ENCODE peak calls at places on chromosome 21, in four cellular contexts. C, H, F and G are unnamed samples.

GRCh38 chr21:29208666-29209059 is 78.2 kb downstream of the MAP3K7CL start:
- DNase-seq in C (no peak), H (no peak), F (no peak), G (no peak)

GRCh38 chr21:35239811-35240219 is 190.7 kb upstream of the RUNX1 start:
- DNase-seq in C (no peak), H (no peak), F (no peak), G (no peak)

GRCh38 chr21:26457817-26458216 is 115.3 kb downstream of the CYYR1 start:
- DNase-seq in C (no peak), H (no peak), F (no peak), G (no peak)

GRCh38 chr21:41642399-41642798 is 124.5 kb downstream of the RIPK4 start:
- DNase-seq in C (no peak), H (no peak), F (peak), G (no peak)

GRCh38 chr21:27425574-27425973 is 458.7 kb upstream of the ADAMTS5 start:
- DNase-seq in C (no peak), H (no peak), F (no peak), G (no peak)

GRCh38 chr21:42313501-42313969 is 1.7 kb downstream of the TFF3 start:
- DNase-seq in C (no peak), H (no peak), F (peak), G (no peak)

GRCh38 chr21:44065428-44065827 is 41.8 kb upstream of the PWP2 start:
- DNase-seq in C (no peak), H (no peak), F (no peak), G (no peak)

GRCh38 chr21:43311303-43311817 is 115.6 kb downstream of the SIK1 start:
- DNase-seq in C (no peak), H (no peak), F (peak), G (no peak)

GRCh38 chr21:34029724-34030528 is 43.5 kb upstream of the MRPS6 start:
- DNase-seq in C (peak), H (peak), F (peak), G (peak)

GRCh38 chr21:36630485-36631206 is 68.3 kb upstream of the SIM2 start:
- DNase-seq in C (peak), H (peak), F (peak), G (peak)

GRCh38 chr21:36297938-36298572 is 21.9 kb upstream of the MORC3 start:
- DNase-seq in C (no peak), H (peak), F (peak), G (no peak)

GRCh38 chr21:36733857-36734256 is 34.9 kb downstream of the SIM2 start:
- DNase-seq in C (no peak), H (no peak), F (no peak), G (no peak)

GRCh38 chr21:42836402-42836666 is 43.0 kb downstream of the WDR4 start:
- DNase-seq in C (no peak), H (no peak), F (no peak), G (no peak)

GRCh38 chr21:16534408-16535099 is 804.8 kb downstream of the USP25 start:
- DNase-seq in C (no peak), H (no peak), F (no peak), G (no peak)

GRCh38 chr21:26969971-26970725 is 3.3 kb upstream of the ADAMTS5 start:
- DNase-seq in C (no peak), H (no peak), F (no peak), G (no peak)

GRCh38 chr21:30831194-30831765 is 1.7 kb upstream of the KRTAP7-1 start:
- DNase-seq in C (no peak), H (peak), F (peak), G (peak)

GRCh38 chr21:27408826-27409225 is 441.9 kb upstream of the ADAMTS5 start:
- DNase-seq in C (no peak), H (no peak), F (no peak), G (no peak)

GRCh38 chr21:26597023-26597422 is 23.9 kb upstream of the CYYR1 start:
- DNase-seq in C (no peak), H (no peak), F (no peak), G (no peak)

GRCh38 chr21:43287974-43288755 is 119.4 kb downstream of the CRYAA start:
- DNase-seq in C (no peak), H (no peak), F (peak), G (no peak)

GRCh38 chr21:30194701-30195299 is 21.1 kb downstream of the CLDN8 start:
- DNase-seq in C (no peak), H (peak), F (peak), G (no peak)

GRCh38 chr21:34180826-34181359 is 107.5 kb downstream of the MRPS6 start:
- DNase-seq in C (no peak), H (no peak), F (peak), G (no peak)

GRCh38 chr21:34526618-34527290 is 14.7 kb upstream of the KCNE1 start:
- DNase-seq in C (peak), H (no peak), F (peak), G (peak)

GRCh38 chr21:35229290-35229689 is 180.2 kb upstream of the RUNX1 start:
- DNase-seq in C (no peak), H (no peak), F (no peak), G (no peak)

GRCh38 chr21:43602277-43603229 is 56.7 kb downstream of the HSF2BP start:
- DNase-seq in C (no peak), H (no peak), F (no peak), G (no peak)

GRCh38 chr21:35259452-35259851 is 210.3 kb upstream of the RUNX1 start:
- DNase-seq in C (no peak), H (no peak), F (no peak), G (no peak)

GRCh38 chr21:21715286-21715969 is 717.2 kb downstream of the NCAM2 start:
- DNase-seq in C (no peak), H (no peak), F (no peak), G (no peak)

GRCh38 chr21:25329227-25329626 is 278.1 kb downstream of the MRPL39 start:
- DNase-seq in C (no peak), H (no peak), F (no peak), G (no peak)

GRCh38 chr21:31184462-31184861 is 146.2 kb upstream of the KRTAP19-8 start:
- DNase-seq in C (no peak), H (no peak), F (no peak), G (no peak)

GRCh38 chr21:24280591-24280990 is 1326.7 kb downstream of the MRPL39 start:
- DNase-seq in C (no peak), H (no peak), F (no peak), G (no peak)

GRCh38 chr21:27244796-27245195 is 277.9 kb upstream of the ADAMTS5 start:
- DNase-seq in C (no peak), H (no peak), F (no peak), G (no peak)

GRCh38 chr21:41419921-41420862 is 5.8 kb upstream of the MX1 start:
- DNase-seq in C (peak), H (peak), F (peak), G (peak)

GRCh38 chr21:31457675-31458074 is 113.6 kb upstream of the TIAM1 start:
- DNase-seq in C (no peak), H (no peak), F (no peak), G (no peak)

GRCh38 chr21:35367558-35367957 is 318.5 kb upstream of the RUNX1 start:
- DNase-seq in C (no peak), H (no peak), F (no peak), G (no peak)

GRCh38 chr21:33339135-33339534 is 14.4 kb downstream of the IFNAR1 start:
- DNase-seq in C (no peak), H (no peak), F (no peak), G (no peak)

GRCh38 chr21:44085491-44086321 is 21.5 kb upstream of the PWP2 start:
- DNase-seq in C (no peak), H (no peak), F (no peak), G (no peak)

GRCh38 chr21:44046734-44047133 is 34.6 kb downstream of the TRAPPC10 start:
- DNase-seq in C (no peak), H (no peak), F (no peak), G (no peak)

GRCh38 chr21:42496839-42497202 is 797 bp upstream of the RSPH1 start:
- DNase-seq in C (no peak), H (no peak), F (no peak), G (no peak)

GRCh38 chr21:42423685-42424084 is 20.0 kb downstream of the UBASH3A start:
- DNase-seq in C (no peak), H (no peak), F (no peak), G (no peak)

GRCh38 chr21:34801519-34802132 is 132.8 kb downstream of the CLIC6 start:
- DNase-seq in C (no peak), H (peak), F (no peak), G (no peak)

GRCh38 chr21:15421947-15422346 is 307.8 kb upstream of the USP25 start:
- DNase-seq in C (no peak), H (no peak), F (no peak), G (no peak)

GRCh38 chr21:15422761-15423160 is 307.0 kb upstream of the USP25 start:
- DNase-seq in C (no peak), H (no peak), F (no peak), G (no peak)

GRCh38 chr21:15421521-15421920 is 308.3 kb upstream of the USP25 start:
- DNase-seq in C (no peak), H (no peak), F (no peak), G (no peak)

GRCh38 chr21:15425049-15425448 is 304.7 kb upstream of the USP25 start:
- DNase-seq in C (no peak), H (no peak), F (no peak), G (no peak)

DNA sequence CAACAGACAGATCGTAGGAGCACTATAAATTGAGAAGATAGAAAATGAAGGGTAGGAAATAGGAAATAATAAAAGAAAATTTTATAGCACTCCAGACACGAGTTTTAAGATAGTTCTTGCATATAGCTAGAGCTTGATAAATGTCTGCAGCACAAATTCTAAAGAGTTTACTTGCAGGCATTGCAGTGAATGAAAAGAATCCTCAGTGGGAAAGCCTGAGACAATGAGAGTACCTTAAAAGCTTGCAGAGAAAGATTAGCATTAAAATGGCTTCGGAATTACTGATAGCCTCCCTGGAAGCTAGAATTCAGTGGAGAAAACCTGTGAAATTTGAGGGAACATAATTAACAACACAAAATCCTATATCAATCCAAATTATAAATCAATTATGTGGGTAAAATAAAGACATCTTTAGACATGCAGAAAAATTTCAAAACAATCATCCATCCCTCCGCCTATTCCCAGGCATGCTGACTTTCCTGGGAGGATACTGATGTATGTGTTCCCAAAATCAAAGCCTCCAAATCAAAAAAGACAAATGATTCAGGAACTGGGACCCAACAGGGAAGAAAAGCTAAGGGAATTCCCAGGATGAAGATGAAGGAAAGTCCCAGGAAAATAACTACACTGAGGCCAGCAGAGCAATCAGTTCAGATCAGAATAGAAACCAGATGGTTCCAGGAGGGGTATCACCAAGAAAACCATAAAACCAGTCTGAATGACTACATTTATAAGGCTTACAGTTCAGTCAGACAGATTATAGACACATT is 305.9 kb upstream of the USP25 start:
- DNase-seq in C (no peak), H (no peak), F (no peak), G (no peak)
- TF ChIP-seq TCF7L2 in C (no peak), H (no peak), F (no peak), G (no peak)

GRCh38 chr21:39021475-39021832 is 161.8 kb downstream of the PSMG1 start:
- DNase-seq in C (no peak), H (no peak), F (no peak), G (no peak)
- TF ChIP-seq SIN3A in C (no peak), H (no peak), F (no peak), G (no peak)

DNA sequence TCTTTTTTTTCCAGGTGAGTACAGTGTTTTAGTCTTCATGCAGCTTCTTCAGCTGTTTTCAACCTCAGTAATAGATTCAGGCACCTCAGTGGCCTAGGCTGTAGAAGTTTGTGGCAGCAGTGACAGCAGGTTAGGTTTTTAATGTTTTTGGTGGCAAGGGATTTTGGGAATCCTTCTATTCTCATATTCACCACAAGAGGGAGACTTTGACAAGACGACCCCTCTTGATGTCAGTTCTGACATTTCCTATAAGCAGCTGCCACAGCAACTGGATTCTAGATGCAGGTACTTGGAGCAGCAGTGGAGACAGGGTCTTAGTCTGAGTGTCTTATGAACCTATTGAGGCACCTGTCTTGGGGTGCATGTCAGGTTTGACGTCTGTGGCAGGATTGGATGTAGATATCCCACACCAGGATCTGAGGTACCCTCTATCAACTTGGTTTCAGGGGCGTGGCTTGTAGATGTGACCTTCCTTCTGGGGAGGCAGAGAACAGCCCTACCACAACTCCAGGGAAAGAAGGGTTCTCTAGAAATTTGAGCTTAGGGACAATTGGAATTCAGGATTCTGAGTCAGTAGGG is 1104.2 kb upstream of the TMPRSS15 start:
- DNase-seq in C (no peak), H (peak), F (no peak), G (no peak)
- TF ChIP-seq TCF7L2 in C (no peak), H (no peak), F (no peak), G (no peak)

GRCh38 chr21:45207839-45208626 is 79.7 kb downstream of the POFUT2 start:
- DNase-seq in C (no peak), H (no peak), F (no peak), G (no peak)

GRCh38 chr21:45210461-45210983 is 77.2 kb downstream of the POFUT2 start:
- DNase-seq in C (no peak), H (no peak), F (no peak), G (no peak)

GRCh38 chr21:45209685-45210284 is 77.9 kb downstream of the POFUT2 start:
- DNase-seq in C (no peak), H (no peak), F (no peak), G (no peak)

GRCh38 chr21:45208627-45208951 is 79.1 kb downstream of the POFUT2 start:
- DNase-seq in C (no peak), H (no peak), F (no peak), G (no peak)

DNA sequence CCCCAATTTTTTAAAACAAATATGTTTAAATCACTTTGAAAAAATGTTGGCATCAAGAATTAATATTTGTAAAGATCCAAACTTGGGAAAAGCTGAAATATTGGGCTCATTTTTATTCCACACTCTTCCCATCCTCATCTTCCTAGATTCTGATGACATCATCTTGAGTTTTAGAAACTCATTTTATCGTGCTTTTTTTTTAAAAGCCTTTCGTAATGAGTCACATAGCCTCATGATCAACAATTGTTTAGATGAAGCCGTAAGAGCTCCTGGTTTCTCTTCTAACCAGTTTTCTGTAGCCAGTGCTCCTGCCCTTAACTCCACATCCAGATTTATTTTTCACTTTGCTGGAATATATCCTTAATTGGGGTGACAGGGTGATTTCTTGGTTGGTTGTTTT is 78.6 kb downstream of the POFUT2 start:
- DNase-seq in C (no peak), H (no peak), F (no peak), G (no peak)
- TF ChIP-seq SIN3A in C (no peak), H (no peak), F (no peak), G (no peak)

GRCh38 chr21:17784604-17785402 is 34.4 kb downstream of the C21orf91 start:
- DNase-seq in C (no peak), H (no peak), F (no peak), G (no peak)
- TF ChIP-seq TCF7L2 in C (no peak), H (no peak), F (no peak), G (no peak)